ENCODE peak calls at places on chromosomes 13 and 19, in ten cellular contexts. D is activated CD4-positive, CD25-positive, alpha-beta regulatory T cell treated with anti-CD3 and anti-CD28 coated beads, Interleukin-2, amount 50 U/mL, for 24 hours; P is heart right ventricle; Y is sciatic nerve; I is left cardiac atrium; K is activated naive CD8-positive, alpha-beta T cell treated with anti-CD3 and anti-CD28 coated beads, Interleukin-2, amount 10 ng/mL, durations not matched to agents 7 days and 5 days; F is HCT116; T is RWPE2; Q is T-helper 17 cell; U is activated CD8-positive, alpha-beta T cell treated with anti-CD3 and anti-CD28 coated beads, Interleukin-2, amount 10 ng/mL, durations not matched to agents 7 days and 5 days. W is an unnamed sample.

GRCh38 chr19:438416-438958 is 22.3 kb downstream of the SHC2 start:
- ATAC-seq in Q (no peak), D (no peak), P (no peak), K (no peak), F (no peak), T (no peak), Y (no peak), I (no peak), U (no peak), W (no peak)

GRCh38 chr13:26485786-26486185 is 71.7 kb upstream of the WASF3 start:
- ATAC-seq in I (peak), T (no peak), F (no peak), Q (no peak), P (peak), D (no peak), K (no peak), U (no peak), Y (peak), W (no peak)

GRCh38 chr19:18972301-18972831 is 31.3 kb upstream of the HOMER3 start:
- ATAC-seq in D (no peak), Q (no peak), Y (peak), U (no peak), K (no peak), I (peak), F (no peak), T (no peak), P (peak), W (no peak)

GRCh38 chr19:2624537-2625091 is 77.9 kb downstream of the GNG7 start:
- ATAC-seq in P (peak), T (no peak), K (no peak), F (peak), Y (no peak), D (no peak), I (peak), U (no peak), Q (no peak), W (peak)

GRCh38 chr13:69292789-69293425 is 814.7 kb upstream of the ATXN8OS start:
- ATAC-seq in T (no peak), U (no peak), F (no peak), Q (no peak), I (no peak), K (no peak), D (no peak), Y (no peak), P (no peak), W (no peak)

GRCh38 chr19:35109395-35110112 is 6.1 kb upstream of the FXYD3 start:
- ATAC-seq in I (no peak), U (no peak), P (no peak), Q (no peak), Y (no peak), D (no peak), F (peak), K (no peak), T (peak), W (peak)

GRCh38 chr13:29227560-29227959 is 367.9 kb downstream of the SLC7A1 start:
- ATAC-seq in D (no peak), P (peak), I (peak), U (no peak), F (no peak), K (no peak), T (no peak), Q (no peak), Y (no peak), W (no peak)

GRCh38 chr13:74825170-74825948 is 656.6 kb downstream of the TBC1D4 start:
- ATAC-seq in I (peak), T (peak), Q (no peak), Y (peak), D (no peak), U (no peak), F (no peak), P (peak), K (no peak), W (no peak)

GRCh38 chr19:38701455-38702063 is 42.7 kb downstream of the CAPN12 start:
- ATAC-seq in Q (no peak), U (no peak), T (no peak), P (no peak), Y (peak), F (no peak), I (no peak), K (no peak), D (no peak), W (no peak)

GRCh38 chr19:7636691-7637373 is at the start of gene STXBP2:
- ATAC-seq in I (peak), F (peak), D (peak), K (peak), Q (peak), Y (peak), T (peak), P (peak), U (peak), W (peak)

GRCh38 chr19:10044390-10044789 is 31.1 kb downstream of the RDH8 start:
- ATAC-seq in P (no peak), Y (no peak), D (no peak), F (peak), I (no peak), U (no peak), K (no peak), T (no peak), Q (peak), W (no peak)

GRCh38 chr19:34712606-34713261 is 21.3 kb upstream of the ZNF181 start:
- ATAC-seq in I (peak), P (peak), K (peak), Y (peak), D (peak), U (peak), F (peak), T (no peak), Q (peak), W (peak)

GRCh38 chr19:9054207-9054606 is 32.7 kb upstream of the OR1M1 start:
- ATAC-seq in Y (no peak), K (no peak), Q (no peak), F (no peak), T (no peak), U (no peak), D (no peak), P (no peak), I (no peak), W (no peak)

GRCh38 chr13:80655778-80656518 is 315.0 kb upstream of the SPRY2 start:
- ATAC-seq in U (no peak), Y (no peak), K (no peak), F (peak), Q (no peak), D (no peak), I (no peak), P (no peak), T (no peak), W (no peak)

GRCh38 chr19:7478843-7479227 is 10.0 kb downstream of the PEX11G start:
- ATAC-seq in Q (no peak), K (no peak), P (no peak), Y (no peak), F (no peak), I (no peak), U (no peak), T (no peak), D (no peak), W (peak)

GRCh38 chr19:9835507-9835949 is 410 bp downstream of the PIN1 start:
- ATAC-seq in I (peak), F (peak), K (no peak), Q (no peak), D (peak), Y (no peak), T (peak), P (no peak), U (peak), W (peak)

GRCh38 chr19:12918253-12918652 is 840 bp downstream of the SYCE2 start:
- ATAC-seq in I (no peak), P (no peak), Q (no peak), U (no peak), Y (no peak), D (no peak), F (no peak), K (no peak), T (no peak), W (no peak)

GRCh38 chr13:59865398-59865797 is 298.3 kb downstream of the DIAPH3 start:
- ATAC-seq in I (no peak), K (no peak), D (no peak), U (no peak), P (no peak), Y (no peak), F (no peak), T (peak), Q (no peak), W (no peak)

GRCh38 chr19:15269806-15270205 is 37.6 kb upstream of the EPHX3 start:
- ATAC-seq in T (no peak), I (no peak), U (no peak), D (no peak), Q (no peak), P (no peak), K (no peak), F (no peak), Y (no peak), W (no peak)

GRCh38 chr13:73872397-73872796 is 261.8 kb downstream of the KLF12 start:
- ATAC-seq in P (no peak), K (no peak), T (no peak), F (no peak), Q (no peak), U (no peak), D (no peak), Y (no peak), I (no peak), W (no peak)

GRCh38 chr13:28071424-28071823 is 29.0 kb downstream of the FLT3 start:
- ATAC-seq in Q (no peak), F (no peak), U (no peak), T (no peak), K (no peak), P (no peak), Y (no peak), D (no peak), I (no peak), W (no peak)

GRCh38 chr13:109140777-109141354 is 511.5 kb downstream of the MYO16 start:
- ATAC-seq in U (no peak), P (peak), Q (no peak), T (no peak), D (no peak), K (no peak), F (no peak), I (peak), Y (no peak), W (no peak)

GRCh38 chr13:91144054-91144453 is 203.4 kb upstream of the MIR17HG start:
- ATAC-seq in U (no peak), F (no peak), Q (no peak), Y (peak), K (no peak), I (peak), P (peak), T (no peak), D (no peak), W (no peak)

GRCh38 chr13:37981932-37982331 is 112.4 kb upstream of the TRPC4 start:
- ATAC-seq in K (no peak), I (no peak), P (no peak), F (no peak), Y (no peak), U (no peak), D (no peak), Q (no peak), T (no peak), W (no peak)

GRCh38 chr13:22285867-22286632 is 615.2 kb downstream of the FGF9 start:
- ATAC-seq in D (no peak), P (peak), Y (no peak), K (no peak), U (no peak), T (no peak), Q (no peak), I (no peak), F (no peak), W (no peak)

GRCh38 chr13:64928704-64929499 is 2301.2 kb downstream of the PCDH9 start:
- ATAC-seq in Y (no peak), F (peak), U (no peak), K (no peak), T (peak), Q (no peak), I (no peak), D (no peak), P (no peak), W (no peak)

GRCh38 chr19:37217533-37217854 is 520 bp upstream of the ZNF383 start:
- ATAC-seq in Q (no peak), I (no peak), P (no peak), U (peak), K (peak), T (no peak), D (no peak), Y (no peak), F (no peak), W (no peak)

GRCh38 chr19:49431330-49431749 is 6.2 kb downstream of the GFY start:
- ATAC-seq in Q (no peak), P (no peak), D (no peak), I (no peak), K (no peak), F (no peak), U (no peak), T (no peak), Y (no peak), W (no peak)

GRCh38 chr19:3387645-3388589 is 21.5 kb downstream of the NFIC start:
- ATAC-seq in K (no peak), P (peak), I (peak), F (peak), T (peak), Q (no peak), D (no peak), U (no peak), Y (peak), W (peak)

GRCh38 chr19:29239220-29239776 is 26.3 kb upstream of the UQCRFS1 start:
- ATAC-seq in Q (no peak), U (no peak), Y (no peak), I (no peak), P (no peak), T (no peak), K (no peak), F (no peak), D (no peak), W (no peak)

GRCh38 chr19:5403968-5404640 is 51.1 kb upstream of the ZNRF4 start:
- ATAC-seq in Q (peak), D (peak), U (peak), F (peak), T (peak), K (peak), P (peak), Y (peak), I (peak), W (peak)

GRCh38 chr19:1221141-1221903 is 15.7 kb downstream of the STK11 start:
- ATAC-seq in I (peak), T (no peak), Y (peak), P (peak), Q (no peak), U (no peak), K (no peak), D (no peak), F (peak), W (peak)

W was measured in esophagus mucosa.